ENCODE peak calls at places on chromosomes 13 and 19, in four cellular contexts. G is retina, R is NCI-H345, L is astrocyte of the spinal cord. S is an unnamed sample.

GRCh38 chr13:36997716-36998427 is 1.3 kb downstream of the ALG5 start:
- DNase-seq in R (no peak), L (no peak), G (no peak), S (no peak)

GRCh38 chr13:29595380-29596063 is at the start of gene SLC7A1:
- DNase-seq in L (peak; percentile 88), G (peak; percentile 83), R (peak; percentile 87), S (peak; percentile 66)

GRCh38 chr19:7492142-7493055 is 3.6 kb upstream of the PEX11G start:
- DNase-seq in L (no peak), G (no peak), R (no peak), S (peak; percentile 84)

GRCh38 chr19:5048091-5048726 is 79.3 kb downstream of the KDM4B start:
- DNase-seq in R (peak; percentile 45), L (peak; percentile 79), G (peak; percentile 97), S (peak; percentile 81)

GRCh38 chr13:96991072-96991471 is 3.2 kb downstream of the OXGR1 start:
- DNase-seq in R (no peak), G (no peak), L (no peak), S (no peak)

GRCh38 chr13:58081301-58081820 is 449.8 kb downstream of the PCDH17 start:
- DNase-seq in G (no peak), L (no peak), R (no peak), S (no peak)

GRCh38 chr19:1253514-1254080 is 5.2 kb downstream of the MIDN start:
- DNase-seq in G (no peak), R (no peak), L (no peak), S (no peak)

GRCh38 chr19:19305696-19306095 is 14.6 kb downstream of the SUGP1 start:
- DNase-seq in L (no peak), G (no peak), R (no peak), S (no peak)

GRCh38 chr19:16611121-16611520 is 16.9 kb downstream of the MED26 start:
- DNase-seq in G (no peak), L (no peak), R (no peak), S (no peak)

GRCh38 chr19:19385900-19386339 is 19.6 kb upstream of the GATAD2A start:
- DNase-seq in G (peak; percentile 43), R (no peak), L (no peak), S (no peak)

S was measured in A172.